ENCODE peak calls at places on chromosomes 11 and 22, in seven cellular contexts. J is mammary epithelial cell, L is GM12864, D is endodermal cell, P is hepatocyte, R is neural crest cell, O is neural progenitor cell. K is an unnamed sample.

GRCh38 chr11:133081730-133082452 is 450.4 kb downstream of the OPCML start:
- DNase-seq in D (peak; percentile 58), O (peak; percentile 39), J (no peak), L (no peak), R (no peak), P (no peak), K (no peak)

GRCh38 chr11:7548659-7549283 is 35.0 kb downstream of the PPFIBP2 start:
- DNase-seq in D (peak; percentile 95), J (no peak), O (peak; percentile 70), L (no peak), P (peak; percentile 47), R (no peak), K (no peak)

GRCh38 chr11:118789501-118790356 is 1.2 kb downstream of the DDX6 start:
- DNase-seq in D (peak; percentile 82), R (no peak), O (peak; percentile 26), L (peak; percentile 49), P (peak; percentile 45), J (peak; percentile 26), K (no peak)

GRCh38 chr22:23906641-23907040 is 12.5 kb downstream of the MIF start:
- DNase-seq in P (no peak), O (no peak), D (no peak), R (no peak), J (no peak), L (no peak), K (no peak)

GRCh38 chr11:57340228-57340627 is 2.1 kb downstream of the P2RX3 start:
- DNase-seq in D (peak; percentile 82), R (peak; percentile 39), P (peak; percentile 58), J (no peak), L (no peak), O (peak; percentile 65), K (no peak)

GRCh38 chr11:7154881-7155344 is 66.1 kb downstream of the RBMXL2 start:
- DNase-seq in L (no peak), O (no peak), J (peak; percentile 1), P (peak; percentile 11), R (no peak), D (no peak), K (no peak)

GRCh38 chr22:41367039-41367679 is 14.6 kb upstream of the TEF start:
- DNase-seq in J (peak; percentile 94), O (peak; percentile 70), R (peak; percentile 16), D (peak; percentile 83), L (no peak), P (peak; percentile 93), K (no peak)

GRCh38 chr11:1081601-1082311 is 7.1 kb downstream of the MUC2 start:
- DNase-seq in D (peak; percentile 38), L (no peak), R (no peak), P (no peak), O (no peak), J (no peak), K (peak; percentile 38)

GRCh38 chr11:125694951-125695350 is 14.3 kb upstream of the ACRV1 start:
- DNase-seq in O (no peak), L (no peak), D (no peak), P (no peak), R (no peak), J (no peak), K (no peak)

GRCh38 chr11:36015806-36016205 is 71.9 kb downstream of the LDLRAD3 start:
- DNase-seq in O (no peak), D (no peak), R (no peak), L (no peak), P (no peak), J (no peak), K (no peak)

GRCh38 chr11:1157645-1158591 is at the start of gene MUC5AC:
- DNase-seq in R (no peak), L (no peak), D (peak; percentile 35), P (peak; percentile 2), J (no peak), O (no peak), K (peak; percentile 40)

GRCh38 chr11:125338886-125339811 is 156.9 kb downstream of the FEZ1 start:
- DNase-seq in O (no peak), L (no peak), D (no peak), J (no peak), P (peak; percentile 50), R (no peak), K (peak; percentile 38)

GRCh38 chr11:28713850-28714249 is 605.7 kb downstream of the METTL15 start:
- DNase-seq in L (no peak), O (no peak), R (no peak), J (no peak), D (no peak), P (no peak), K (no peak)

GRCh38 chr11:85724750-85725465 is 38.9 kb upstream of the CCDC89 start:
- DNase-seq in P (no peak), J (no peak), L (no peak), R (no peak), D (no peak), O (no peak), K (no peak)

GRCh38 chr22:17117400-17117799 is 3.8 kb downstream of the TMEM121B start:
- DNase-seq in O (no peak), R (no peak), P (no peak), D (peak; percentile 63), L (no peak), J (no peak), K (no peak)

GRCh38 chr22:34886812-34887211 is 179.1 kb upstream of the ISX start:
- DNase-seq in P (no peak), J (peak; percentile 78), O (no peak), D (no peak), L (no peak), R (no peak), K (no peak)

GRCh38 chr11:64339754-64340408 is at the start of gene CCDC88B:
- DNase-seq in R (no peak), O (no peak), J (no peak), L (peak; percentile 50), P (peak; percentile 7), D (no peak), K (peak; percentile 91)

GRCh38 chr11:3609416-3610265 is 32.2 kb downstream of the ART5 start:
- DNase-seq in L (no peak), P (peak; percentile 63), D (peak; percentile 82), O (peak; percentile 61), J (peak; percentile 23), R (peak; percentile 59), K (no peak)

GRCh38 chr11:123187670-123188507 is 7.2 kb downstream of the CLMP start:
- DNase-seq in D (no peak), J (peak; percentile 33), P (no peak), O (peak; percentile 47), R (no peak), L (no peak), K (no peak)

GRCh38 chr22:29998627-29999026 is 81.6 kb upstream of the HORMAD2 start:
- DNase-seq in J (no peak), D (no peak), R (no peak), P (no peak), L (no peak), O (no peak), K (no peak)
- TF ChIP-seq CTCF in J (no peak), D (peak; percentile 49), R (peak; percentile 22), P (no peak), L (peak; percentile 8), O (no peak), K (no peak)

GRCh38 chr22:39600491-39601179 is 30.1 kb downstream of the CACNA1I start:
- DNase-seq in R (no peak), O (no peak), D (no peak), L (no peak), P (no peak), J (no peak), K (no peak)

GRCh38 chr22:39597236-39597869 is 26.8 kb downstream of the CACNA1I start:
- DNase-seq in L (no peak), D (no peak), R (no peak), J (no peak), O (no peak), P (no peak), K (no peak)

GRCh38 chr22:39595622-39596182 is 25.1 kb downstream of the CACNA1I start:
- DNase-seq in L (no peak), D (peak; percentile 72), O (no peak), R (no peak), J (no peak), P (no peak), K (no peak)

GRCh38 chr22:39596601-39597000 is 26.0 kb downstream of the CACNA1I start:
- DNase-seq in O (no peak), L (no peak), D (no peak), P (no peak), J (no peak), R (no peak), K (no peak)

GRCh38 chr22:39598017-39598965 is 27.7 kb downstream of the CACNA1I start:
- DNase-seq in L (no peak), J (peak; percentile 43), O (peak; percentile 92), D (peak; percentile 98), P (peak; percentile 86), R (peak; percentile 54), K (no peak)
- TF ChIP-seq CTCF in L (no peak), J (peak; percentile 14), O (peak; percentile 19), D (peak; percentile 50), P (no peak), R (peak; percentile 34), K (no peak)

DNA sequence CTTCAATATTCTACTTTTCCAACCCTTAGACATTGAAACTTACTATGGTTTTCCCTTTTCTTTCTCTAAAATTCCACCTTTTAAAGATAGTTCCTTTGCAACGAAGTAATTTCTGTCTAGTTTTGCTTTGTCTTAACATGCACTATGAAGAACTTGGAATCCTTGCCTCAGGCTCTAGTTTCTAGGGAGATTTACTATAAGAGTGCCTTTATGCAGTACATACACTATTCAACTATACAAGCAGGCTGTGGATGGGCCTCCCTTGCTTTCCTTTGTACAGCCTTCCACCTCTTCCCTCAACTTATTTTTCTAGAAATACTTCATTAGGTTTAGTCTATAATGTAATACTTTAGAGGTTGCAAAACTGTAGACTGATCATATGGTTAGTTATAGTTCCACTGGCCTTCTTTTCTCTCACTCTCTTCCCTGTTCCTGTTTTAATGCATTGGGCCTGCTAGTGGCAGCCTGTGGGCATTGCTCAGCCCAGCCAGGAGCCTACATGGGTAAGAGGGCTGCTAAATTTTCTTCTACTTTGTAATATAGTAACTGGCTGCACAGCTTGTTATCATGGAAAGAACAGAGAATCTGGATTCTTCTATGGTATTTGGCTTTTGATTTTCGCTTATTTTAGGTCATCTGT is 100.2 kb downstream of the C11orf87 start:
- DNase-seq in J (no peak), P (no peak), O (no peak), R (no peak), D (no peak), L (no peak), K (no peak)
- TF ChIP-seq CTCF in J (peak; percentile 32), P (no peak), O (peak; percentile 21), R (no peak), D (peak; percentile 52), L (no peak), K (no peak)

GRCh38 chr22:44891293-44891747 is 118.5 kb downstream of the PHF21B start:
- DNase-seq in P (no peak), R (no peak), O (no peak), D (no peak), L (no peak), J (no peak), K (no peak)

GRCh38 chr22:44890416-44891292 is 119.2 kb downstream of the PHF21B start:
- DNase-seq in O (no peak), D (peak; percentile 44), L (no peak), R (no peak), J (no peak), P (no peak), K (no peak)

GRCh38 chr22:44887941-44888366 is 121.9 kb downstream of the PHF21B start:
- DNase-seq in J (no peak), O (no peak), P (no peak), R (no peak), L (no peak), D (peak; percentile 41), K (no peak)

GRCh38 chr22:44888491-44888941 is 121.3 kb downstream of the PHF21B start:
- DNase-seq in O (no peak), J (no peak), D (peak; percentile 74), P (no peak), L (no peak), R (no peak), K (no peak)

GRCh38 chr22:44889233-44889878 is 120.4 kb downstream of the PHF21B start:
- DNase-seq in O (peak; percentile 44), L (no peak), R (no peak), P (no peak), D (peak; percentile 62), J (no peak), K (no peak)
- TF ChIP-seq CTCF in O (peak; percentile 27), L (no peak), R (no peak), P (no peak), D (peak; percentile 37), J (no peak), K (no peak)

K was measured in CD14-positive monocyte.